ENCODE peak calls at places on chromosomes 12 and 14, in six cellular contexts. A is astrocyte of the spinal cord; F is CD8-positive, alpha-beta T cell; T is neural progenitor cell; V is right lobe of liver; O is tibial nerve. N is an unnamed sample.

GRCh38 chr12:127383281-127383680 is 883.7 kb upstream of the TMEM132C start:
- DNase-seq in A (peak), F (no peak), T (no peak), V (no peak), O (no peak), N (no peak)

GRCh38 chr12:30999011-30999410 is 72.5 kb downstream of the TSPAN11 start:
- DNase-seq in A (no peak), F (no peak), T (no peak), V (no peak), O (no peak), N (no peak)

GRCh38 chr12:106648736-106649135 is 65.9 kb downstream of the RFX4 start:
- DNase-seq in A (no peak), F (no peak), T (no peak), V (no peak), O (no peak), N (no peak)

GRCh38 chr12:54388214-54389138 is 3.9 kb upstream of the ZNF385A start:
- DNase-seq in A (no peak), F (no peak), T (no peak), V (no peak), O (no peak), N (no peak)

GRCh38 chr14:22560638-22561365 is 28.2 kb downstream of the DAD1 start:
- DNase-seq in A (no peak), F (peak), T (no peak), V (no peak), O (no peak), N (no peak)

GRCh38 chr12:25388216-25388615 is 137.5 kb upstream of the KRAS start:
- DNase-seq in A (peak), F (no peak), T (no peak), V (no peak), O (no peak), N (no peak)

GRCh38 chr14:23002592-23002991 is 7.4 kb downstream of the C14orf93 start:
- DNase-seq in A (no peak), F (no peak), T (no peak), V (no peak), O (no peak), N (no peak)

GRCh38 chr14:100695423-100695738 is 31.3 kb upstream of the DLK1 start:
- DNase-seq in A (no peak), F (no peak), T (no peak), V (no peak), O (no peak), N (no peak)

GRCh38 chr14:22882529-22883190 is 362 bp upstream of the REM2 start:
- DNase-seq in A (peak), F (peak), T (peak), V (no peak), O (no peak), N (peak)

GRCh38 chr12:76080729-76081415 is 3.6 kb downstream of the NAP1L1 start:
- DNase-seq in A (no peak), F (no peak), T (peak), V (no peak), O (no peak), N (peak)

GRCh38 chr14:53696217-53696965 is 260.2 kb downstream of the BMP4 start:
- DNase-seq in A (no peak), F (no peak), T (no peak), V (no peak), O (no peak), N (no peak)

GRCh38 chr12:92898755-92899154 is 30.3 kb downstream of the EEA1 start:
- DNase-seq in A (no peak), F (no peak), T (no peak), V (no peak), O (no peak), N (no peak)

GRCh38 chr14:95759952-95760351 is 46.0 kb upstream of the TCL1A start:
- DNase-seq in A (no peak), F (no peak), T (no peak), V (no peak), O (no peak), N (no peak)

GRCh38 chr12:93759512-93760081 is 82.4 kb downstream of the CRADD start:
- DNase-seq in A (no peak), F (no peak), T (no peak), V (no peak), O (no peak), N (no peak)

GRCh38 chr12:114671321-114671663 is 12.7 kb downstream of the TBX3 start:
- DNase-seq in A (peak), F (no peak), T (no peak), V (no peak), O (no peak), N (no peak)

DNA sequence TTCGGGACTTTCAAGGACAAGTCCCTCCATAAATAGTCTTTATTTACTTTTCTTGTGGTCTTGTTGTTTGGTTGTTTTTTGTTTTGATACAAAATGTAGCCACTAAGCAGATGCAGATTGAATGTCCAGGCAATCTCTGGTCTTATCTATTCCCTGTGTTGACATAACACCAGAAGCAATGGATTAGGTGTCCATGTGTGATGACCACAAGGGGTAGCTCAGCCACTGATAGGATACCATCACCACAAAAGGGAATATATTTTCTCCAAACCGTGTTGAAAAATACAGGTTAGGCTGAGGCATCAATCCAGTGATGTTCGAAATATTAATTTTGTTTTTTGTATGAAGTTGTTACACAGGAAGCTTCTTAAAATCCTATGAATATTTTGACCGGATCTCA is 196.3 kb downstream of the EPS8 start:
- DNase-seq in A (no peak), F (no peak), T (no peak), V (no peak), O (no peak), N (no peak)
- TF ChIP-seq CTCF in A (peak), F (no peak), T (no peak), V (no peak), O (no peak), N (no peak)

GRCh38 chr14:85527006-85527405 is 2.9 kb upstream of the FLRT2 start:
- DNase-seq in A (peak), F (no peak), T (no peak), V (no peak), O (no peak), N (no peak)

GRCh38 chr14:85528882-85529585 is 910 bp upstream of the FLRT2 start:
- DNase-seq in A (peak), F (no peak), T (peak), V (no peak), O (no peak), N (no peak)

GRCh38 chr14:85529803-85530574 is at the start of gene FLRT2:
- DNase-seq in A (peak), F (no peak), T (peak), V (peak), O (peak), N (peak)

GRCh38 chr14:85527458-85527857 is 2.5 kb upstream of the FLRT2 start:
- DNase-seq in A (peak), F (no peak), T (no peak), V (no peak), O (no peak), N (no peak)

DNA sequence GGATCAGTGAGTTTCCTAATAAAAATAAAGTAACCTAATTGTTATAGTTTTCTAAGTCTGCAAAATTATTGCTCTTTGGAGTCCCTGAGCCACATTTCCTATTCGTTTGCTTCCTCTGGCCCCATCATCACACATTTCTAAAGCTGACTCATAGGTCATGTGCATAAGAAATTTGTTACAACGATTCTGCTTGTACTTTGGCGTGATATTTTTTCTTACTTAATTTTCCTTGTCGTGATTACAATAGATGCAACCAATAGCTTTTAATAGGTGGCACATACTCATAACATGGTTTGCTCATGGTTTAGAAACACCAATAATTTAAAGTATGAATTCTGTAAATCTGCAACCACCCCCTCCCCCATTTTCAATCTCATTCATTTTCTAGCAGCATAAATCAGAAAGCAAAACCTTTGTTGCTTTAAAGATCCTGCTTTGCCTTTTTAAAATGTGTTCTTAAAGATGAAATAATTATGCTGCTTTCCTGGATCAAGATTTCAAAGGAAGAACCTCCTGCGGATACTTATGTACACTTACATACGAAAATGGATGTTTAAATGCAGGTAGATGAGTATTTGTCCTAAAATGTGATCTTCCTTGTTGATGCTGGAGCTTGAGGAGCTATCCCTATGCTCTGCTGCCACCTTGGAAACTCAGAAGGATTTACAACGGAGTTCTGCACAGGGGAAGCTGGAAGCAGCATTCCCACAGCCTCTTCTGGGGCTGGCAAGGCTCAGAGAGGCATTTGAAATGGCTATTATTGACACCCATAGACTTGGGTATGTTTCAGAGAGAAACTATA is 1.7 kb upstream of the FLRT2 start:
- DNase-seq in A (peak), F (no peak), T (peak), V (no peak), O (peak), N (peak)
- TF ChIP-seq CTCF in A (peak), F (no peak), T (peak), V (peak), O (peak), N (no peak)

GRCh38 chr12:113359939-113360748 is 1.8 kb downstream of the PLBD2 start:
- DNase-seq in A (no peak), F (no peak), T (no peak), V (no peak), O (no peak), N (no peak)
- TF ChIP-seq CTCF in A (peak), F (no peak), T (peak), V (no peak), O (no peak), N (no peak)

GRCh38 chr14:93788307-93788556 is at the start of gene PRIMA1:
- DNase-seq in A (no peak), F (no peak), T (no peak), V (no peak), O (no peak), N (no peak)
- TF ChIP-seq CTCF in A (no peak), F (no peak), T (no peak), V (no peak), O (no peak), N (no peak)

GRCh38 chr14:74913986-74914573 is 9.0 kb downstream of the RPS6KL1 start:
- DNase-seq in A (peak), F (no peak), T (peak), V (peak), O (peak), N (peak)
- TF ChIP-seq CTCF in A (peak), F (no peak), T (peak), V (peak), O (peak), N (peak)

GRCh38 chr12:39803151-39803550 is 183.5 kb upstream of the ABCD2 start:
- DNase-seq in A (no peak), F (no peak), T (no peak), V (no peak), O (no peak), N (no peak)

GRCh38 chr12:39804479-39805241 is 185.1 kb upstream of the ABCD2 start:
- DNase-seq in A (no peak), F (no peak), T (no peak), V (no peak), O (no peak), N (no peak)

GRCh38 chr12:39805651-39806050 is 186.0 kb upstream of the ABCD2 start:
- DNase-seq in A (no peak), F (no peak), T (no peak), V (no peak), O (no peak), N (no peak)

GRCh38 chr12:39807043-39807442 is 187.4 kb upstream of the ABCD2 start:
- DNase-seq in A (no peak), F (no peak), T (peak), V (no peak), O (no peak), N (peak)
- TF ChIP-seq CTCF in A (peak), F (no peak), T (peak), V (no peak), O (no peak), N (peak)

GRCh38 chr14:34981743-34982420 is 910 bp upstream of the SRP54 start:
- DNase-seq in A (no peak), F (peak), T (peak), V (peak), O (peak), N (peak)
- TF ChIP-seq CTCF in A (peak), F (no peak), T (peak), V (no peak), O (no peak), N (peak)

DNA sequence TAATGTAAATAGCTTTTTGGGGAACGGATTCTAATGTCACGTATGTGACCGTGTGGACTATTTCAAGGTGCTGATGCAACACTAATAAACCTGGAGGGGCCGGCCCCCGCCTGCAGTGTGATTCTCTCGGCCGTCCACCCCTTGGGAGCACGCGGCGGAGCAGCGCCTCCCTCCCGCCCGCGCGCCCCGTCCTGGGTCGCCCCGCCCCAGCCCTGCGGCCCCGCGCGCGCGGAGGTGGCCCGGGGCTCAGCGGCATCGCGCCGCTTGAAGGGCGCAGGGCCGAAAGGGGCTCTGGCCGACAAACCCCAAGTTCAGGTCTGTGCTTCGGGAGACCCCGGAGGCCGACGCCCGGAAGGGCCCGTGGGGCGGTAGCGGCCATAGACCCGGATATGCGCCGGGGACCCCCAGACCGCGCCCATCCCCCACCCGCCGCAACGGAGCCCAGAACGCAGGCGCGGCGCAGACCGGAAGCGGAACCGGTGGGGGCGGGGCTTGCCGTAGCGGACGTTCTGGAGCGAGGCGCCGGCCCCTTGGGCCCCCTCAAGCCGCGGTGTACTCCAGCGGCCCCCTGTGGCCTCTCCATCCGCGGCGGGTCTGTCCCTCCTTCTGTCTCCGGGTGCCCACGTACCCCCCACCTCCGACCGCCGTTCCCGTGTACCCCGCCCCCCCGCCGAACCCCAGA is at the start of gene TEX22:
- DNase-seq in A (peak), F (peak), T (peak), V (peak), O (peak), N (peak)
- TF ChIP-seq CTCF in A (peak), F (no peak), T (no peak), V (no peak), O (peak), N (no peak)

N was measured in endothelial cell.